ENCODE peak calls at places on chromosomes 16 and 17, in six cellular contexts. W is prostate gland, L is transverse colon, Y is Panc1, D is GM12878, M is esophagus muscularis mucosa. T is an unnamed sample.

GRCh38 chr17:869567-870530 is 87.7 kb downstream of the MRM3 start:
- DNase-seq in Y (no peak), W (peak), D (no peak), M (no peak), L (no peak), T (no peak)

GRCh38 chr17:1943432-1943802 is 81.7 kb downstream of the RTN4RL1 start:
- DNase-seq in D (no peak), Y (no peak), L (no peak), M (no peak), W (no peak), T (no peak)

GRCh38 chr17:22278302-22279275 is 586.3 kb downstream of the KCNJ18 start:
- DNase-seq in Y (no peak), L (no peak), M (no peak), W (no peak), D (no peak), T (no peak)

GRCh38 chr17:82662711-82663261 is 14.5 kb upstream of the WDR45B start:
- DNase-seq in M (no peak), L (no peak), D (no peak), Y (no peak), W (no peak), T (no peak)

GRCh38 chr17:784143-784542 is 2.0 kb downstream of the MRM3 start:
- DNase-seq in Y (no peak), M (no peak), L (no peak), D (no peak), W (no peak), T (no peak)

GRCh38 chr17:39231091-39231561 is 5.4 kb upstream of the STAC2 start:
- DNase-seq in D (no peak), L (no peak), M (no peak), Y (no peak), W (no peak), T (no peak)

GRCh38 chr17:66517336-66518009 is 215.1 kb downstream of the PRKCA start:
- DNase-seq in Y (no peak), L (no peak), D (no peak), M (no peak), W (no peak), T (no peak)

GRCh38 chr17:307741-308507 is 44.7 kb downstream of the RPH3AL start:
- DNase-seq in Y (no peak), L (no peak), M (no peak), W (no peak), D (no peak), T (no peak)

GRCh38 chr17:67358612-67359011 is 7.8 kb downstream of the PSMD12 start:
- DNase-seq in Y (no peak), M (no peak), D (no peak), W (no peak), L (no peak), T (no peak)

GRCh38 chr17:4583206-4583605 is 1.1 kb upstream of the SMTNL2 start:
- DNase-seq in Y (no peak), L (no peak), M (no peak), D (no peak), W (no peak), T (no peak)

GRCh38 chr16:76963614-76964315 is 227.2 kb upstream of the MON1B start:
- DNase-seq in W (no peak), L (no peak), Y (no peak), D (no peak), M (no peak), T (no peak)

GRCh38 chr17:75077490-75078096 is 10.2 kb upstream of the SLC16A5 start:
- DNase-seq in D (no peak), Y (no peak), M (peak), W (peak), L (peak), T (peak)

GRCh38 chr17:47850692-47851573 is at the start of gene SP6:
- DNase-seq in L (peak), D (no peak), Y (no peak), W (peak), M (no peak), T (no peak)

GRCh38 chr17:58308173-58308984 is 20.2 kb downstream of the TSPOAP1 start:
- DNase-seq in M (peak), D (no peak), L (no peak), Y (no peak), W (no peak), T (no peak)

GRCh38 chr16:77833906-77834599 is 45.7 kb downstream of the VAT1L start:
- DNase-seq in D (no peak), L (no peak), M (no peak), W (no peak), Y (no peak), T (no peak)

GRCh38 chr17:74770498-74771318 is 5.4 kb downstream of the NAT9 start:
- DNase-seq in D (no peak), M (no peak), L (peak), Y (no peak), W (peak), T (no peak)

GRCh38 chr17:57068222-57068658 is 16.8 kb upstream of the AKAP1 start:
- DNase-seq in L (no peak), W (no peak), D (no peak), M (no peak), Y (no peak), T (no peak)
- TF ChIP-seq POLR2AphosphoS5 in L (no peak), W (no peak), D (no peak), M (no peak), Y (no peak), T (no peak)

GRCh38 chr16:28180660-28181556 is 30.9 kb downstream of the XPO6 start:
- DNase-seq in L (no peak), D (no peak), M (no peak), W (no peak), Y (no peak), T (no peak)

GRCh38 chr16:28183441-28183840 is 28.3 kb downstream of the XPO6 start:
- DNase-seq in M (no peak), Y (no peak), D (no peak), L (no peak), W (no peak), T (no peak)

GRCh38 chr16:28179354-28179753 is 32.4 kb downstream of the XPO6 start:
- DNase-seq in D (no peak), M (no peak), W (no peak), L (no peak), Y (no peak), T (no peak)

GRCh38 chr16:28182183-28182582 is 29.6 kb downstream of the XPO6 start:
- DNase-seq in L (no peak), D (no peak), Y (no peak), M (no peak), W (no peak), T (no peak)

GRCh38 chr16:28181557-28181914 is 30.2 kb downstream of the XPO6 start:
- DNase-seq in L (no peak), Y (peak), D (no peak), M (no peak), W (no peak), T (no peak)
- TF ChIP-seq POLR2AphosphoS5 in L (no peak), Y (no peak), D (no peak), M (no peak), W (no peak), T (no peak)

GRCh38 chr16:88434746-88435145 is 18.3 kb upstream of the ZFPM1 start:
- DNase-seq in L (no peak), Y (no peak), W (no peak), M (no peak), D (no peak), T (no peak)
- TF ChIP-seq POLR2AphosphoS5 in L (no peak), Y (no peak), W (no peak), M (no peak), D (no peak), T (no peak)

DNA sequence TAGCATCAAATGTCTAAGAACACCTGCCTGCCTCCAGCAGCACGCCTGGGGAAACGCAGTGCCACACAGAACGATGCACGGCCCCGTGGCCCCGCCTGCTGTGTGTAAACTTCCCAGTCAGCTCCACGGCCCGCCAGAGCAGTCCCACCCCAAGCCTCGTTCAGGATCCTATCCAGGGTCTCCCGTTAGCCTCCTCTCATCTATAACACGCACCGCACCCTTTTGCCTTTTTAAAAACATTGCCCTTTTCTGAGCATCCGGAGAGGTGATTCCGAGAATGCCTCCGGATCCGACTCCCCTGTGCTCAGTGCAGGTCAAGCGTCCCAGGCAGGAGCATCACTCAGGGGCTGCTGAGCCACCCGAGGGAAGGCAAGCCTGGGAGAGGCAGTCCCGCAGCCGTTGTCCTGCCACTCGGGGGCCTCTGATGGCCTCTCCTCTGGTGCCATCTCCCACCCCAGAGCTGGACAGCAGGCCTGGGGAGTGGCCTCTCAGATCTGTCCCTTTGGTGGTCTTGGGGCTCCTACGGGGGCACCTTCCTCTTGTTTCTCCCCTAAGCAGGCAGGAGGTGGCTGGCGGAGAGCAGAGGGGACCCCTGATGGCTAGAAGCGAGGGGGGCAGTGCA is 38.0 kb upstream of the SLC38A10 start:
- DNase-seq in L (no peak), Y (no peak), M (no peak), W (no peak), D (no peak), T (no peak)
- TF ChIP-seq POLR2AphosphoS5 in L (no peak), Y (no peak), M (no peak), W (no peak), D (no peak), T (no peak)